ENCODE peak calls at places on chromosome 22, in six cellular contexts. Q is lung; R is HAP-1; N is CD4-positive, alpha-beta memory T cell; D is cardiac muscle cell; L is lower lobe of right lung. W is an unnamed sample.

GRCh38 chr22:22099833-22100812 is 117.5 kb upstream of the TOP3B start:
- DNase-seq in Q (no peak), L (no peak), R (peak), N (no peak), D (peak), W (no peak)

GRCh38 chr22:17847360-17848078 is 73.2 kb upstream of the BID start:
- DNase-seq in Q (no peak), R (no peak), D (no peak), N (no peak), L (no peak), W (peak)

GRCh38 chr22:43714104-43714503 is 98.0 kb downstream of the EFCAB6 start:
- DNase-seq in D (no peak), Q (no peak), N (no peak), R (no peak), L (no peak), W (no peak)

GRCh38 chr22:22392131-22392530 is 116.4 kb downstream of the ZNF280B start:
- DNase-seq in Q (no peak), R (no peak), L (no peak), N (no peak), D (no peak), W (no peak)

GRCh38 chr22:41870786-41871185 is 37.9 kb downstream of the SREBF2 start:
- DNase-seq in D (no peak), Q (no peak), R (no peak), L (no peak), N (no peak), W (peak)

GRCh38 chr22:49107961-49108530 is 719.6 kb downstream of the BRD1 start:
- DNase-seq in N (no peak), L (no peak), R (no peak), Q (no peak), D (no peak), W (no peak)

GRCh38 chr22:42836026-42836425 is 21.0 kb downstream of the ARFGAP3 start:
- DNase-seq in D (no peak), L (no peak), N (no peak), R (no peak), Q (no peak), W (no peak)

GRCh38 chr22:35155403-35156025 is 89.6 kb downstream of the ISX start:
- DNase-seq in R (no peak), L (no peak), Q (no peak), D (no peak), N (no peak), W (no peak)

GRCh38 chr22:23306438-23306921 is 126.2 kb downstream of the BCR start:
- DNase-seq in R (no peak), Q (no peak), D (peak), N (no peak), L (peak), W (no peak)

GRCh38 chr22:42976131-42976530 is 38.8 kb downstream of the PACSIN2 start:
- DNase-seq in D (no peak), R (no peak), Q (no peak), L (no peak), N (no peak), W (peak)

GRCh38 chr22:43005106-43005505 is 9.8 kb downstream of the PACSIN2 start:
- DNase-seq in R (no peak), N (no peak), D (no peak), Q (no peak), L (peak), W (no peak)

GRCh38 chr22:36467042-36467810 is 14.2 kb downstream of the TXN2 start:
- DNase-seq in Q (no peak), L (no peak), N (no peak), R (no peak), D (peak), W (peak)

GRCh38 chr22:47176573-47177333 is 414.3 kb downstream of the TBC1D22A start:
- DNase-seq in N (no peak), R (no peak), D (no peak), L (peak), Q (no peak), W (no peak)

GRCh38 chr22:21907638-21908522 is 40.4 kb upstream of the MAPK1 start:
- DNase-seq in N (no peak), Q (no peak), D (no peak), L (peak), R (no peak), W (no peak)

GRCh38 chr22:47146391-47146790 is 383.9 kb downstream of the TBC1D22A start:
- DNase-seq in Q (no peak), L (no peak), D (no peak), N (no peak), R (no peak), W (no peak)

GRCh38 chr22:33537059-33537458 is 383.2 kb downstream of the LARGE1 start:
- DNase-seq in L (no peak), R (no peak), Q (no peak), N (no peak), D (no peak), W (no peak)

GRCh38 chr22:23457586-23457985 is 122.5 kb downstream of the IGLL1 start:
- DNase-seq in D (no peak), Q (no peak), L (no peak), N (no peak), R (no peak), W (no peak)

GRCh38 chr22:30169002-30169401 is 77.6 kb downstream of the LIF start:
- DNase-seq in R (no peak), N (peak), L (no peak), Q (no peak), D (no peak), W (no peak)

DNA sequence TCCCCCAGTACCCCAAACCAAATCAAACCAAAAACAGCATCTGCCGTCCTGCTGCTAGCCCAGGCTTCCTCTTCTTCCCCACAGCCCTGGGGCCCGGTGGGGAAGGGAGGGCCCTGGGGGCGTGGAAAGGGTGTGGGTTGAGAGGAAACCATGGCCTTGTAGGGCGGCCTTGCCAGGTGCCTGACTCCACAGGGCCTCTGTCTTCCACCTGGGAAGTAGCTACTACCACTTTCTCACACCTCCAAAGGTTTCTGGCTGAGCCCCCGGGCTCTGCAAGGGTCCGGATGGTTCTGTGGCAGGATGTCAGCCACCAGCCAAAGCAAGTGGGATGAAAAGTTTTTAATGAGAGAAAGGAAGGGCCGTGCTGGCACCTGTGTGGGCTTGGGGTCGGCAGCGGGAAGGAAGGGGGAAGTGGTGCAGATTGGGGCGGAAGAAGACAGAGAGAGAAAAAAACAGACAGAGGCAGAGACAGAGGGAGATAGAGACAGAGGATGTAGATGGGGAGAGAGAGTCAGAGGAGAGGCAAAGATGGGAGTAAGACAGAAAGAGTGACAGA is 10.5 kb downstream of the TPST2 start:
- DNase-seq in D (no peak), N (peak), R (no peak), Q (no peak), L (peak), W (no peak)
- H3K4me3 ChIP-seq in D (no peak), N (peak), R (no peak), Q (no peak), L (no peak), W (no peak)

GRCh38 chr22:20220629-20221026 is 47.5 kb downstream of the RTN4R start:
- DNase-seq in D (no peak), R (no peak), N (no peak), Q (no peak), L (no peak), W (no peak)
- H3K4me3 ChIP-seq in D (no peak), R (no peak), N (no peak), Q (no peak), L (no peak), W (no peak)

GRCh38 chr22:46066691-46067090 is 83.6 kb upstream of the PPARA start:
- DNase-seq in Q (no peak), D (no peak), R (peak), L (peak), N (no peak), W (peak)
- H3K4me3 ChIP-seq in Q (peak), D (no peak), R (peak), L (peak), N (no peak), W (no peak)

GRCh38 chr22:38172489-38173155 is 9.0 kb downstream of the PLA2G6 start:
- DNase-seq in R (no peak), Q (peak), L (peak), D (peak), N (peak), W (peak)
- H3K4me3 ChIP-seq in R (no peak), Q (no peak), L (no peak), D (no peak), N (no peak), W (no peak)

DNA sequence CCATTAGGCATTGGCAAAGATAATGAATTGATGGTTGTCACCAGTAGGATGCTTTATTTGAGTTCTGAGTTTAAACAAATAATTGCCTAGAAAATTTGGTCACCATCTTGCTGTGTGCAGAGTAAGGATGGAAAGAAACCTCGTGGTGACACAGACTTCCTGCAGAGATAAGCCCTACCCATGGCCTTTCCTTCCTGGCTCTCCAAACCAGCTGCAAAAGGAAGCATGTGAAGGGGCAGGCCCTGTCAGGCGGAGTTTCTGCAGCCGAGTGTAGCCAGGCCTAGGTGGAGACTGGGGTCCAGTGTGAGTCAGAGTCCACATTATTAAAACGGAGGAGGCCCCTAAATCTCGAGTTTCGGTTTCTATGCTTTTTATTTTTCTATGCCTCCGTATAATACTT is 83.1 kb upstream of the ADSL start:
- DNase-seq in N (no peak), R (no peak), Q (no peak), L (no peak), D (peak), W (no peak)
- H3K4me3 ChIP-seq in N (no peak), R (no peak), Q (no peak), L (no peak), D (no peak), W (no peak)

DNA sequence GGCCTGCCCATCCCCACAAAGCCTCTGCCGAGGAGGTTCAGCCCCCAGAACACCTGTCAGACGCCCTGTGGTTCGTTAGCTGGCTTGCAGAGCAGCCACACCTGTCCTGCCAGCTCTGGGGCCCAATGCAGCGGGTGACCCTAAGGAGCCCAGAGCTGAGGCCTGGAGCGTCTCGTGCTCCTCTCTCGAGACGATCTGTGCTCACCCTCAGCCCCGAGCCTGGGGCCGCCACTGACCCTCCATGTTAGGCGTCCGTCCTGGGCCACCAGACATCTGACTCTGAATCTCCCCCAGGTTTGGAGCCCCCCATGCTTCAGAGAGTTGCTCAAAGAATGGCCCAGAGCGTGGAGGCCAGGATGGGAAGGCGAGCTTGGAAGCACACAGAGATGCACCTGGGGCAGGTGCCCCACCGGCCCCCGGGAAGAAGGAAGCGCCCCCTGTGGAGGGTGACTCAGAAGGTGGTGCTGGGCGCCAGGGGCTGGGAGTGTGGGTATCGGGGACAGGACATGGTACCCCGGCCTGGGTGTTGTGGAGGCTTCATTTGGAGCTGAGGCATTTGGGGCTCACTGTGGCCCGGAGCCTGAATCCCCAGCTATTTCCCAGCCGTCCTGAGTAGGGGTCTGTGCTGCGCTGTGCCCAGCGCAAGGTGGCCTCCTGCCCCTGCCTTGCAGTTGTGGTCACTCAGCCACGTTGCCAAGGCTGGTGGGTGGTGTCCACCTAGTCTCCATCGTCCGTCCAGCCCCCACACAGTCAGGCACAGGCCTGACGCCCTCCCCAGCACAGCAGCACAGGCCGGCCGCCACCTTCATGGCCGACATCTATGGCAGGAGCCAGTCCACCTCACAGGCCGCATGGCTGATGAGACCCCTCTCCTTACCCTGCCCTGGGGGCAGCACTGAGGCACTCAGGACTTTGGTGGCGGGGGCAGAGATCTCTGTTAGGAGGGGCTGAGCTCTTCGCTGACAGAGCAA is 36.2 kb downstream of the SBF1 start:
- DNase-seq in Q (no peak), R (no peak), N (no peak), L (peak), D (no peak), W (no peak)
- H3K4me3 ChIP-seq in Q (no peak), R (no peak), N (no peak), L (no peak), D (no peak), W (no peak)

W was measured in thyroid gland.